ENCODE peak calls at places on chromosomes 1 and 21, in five cellular contexts. One of them, this sample, is unnamed.

GRCh38 chr1:60876952-60877351 is 205.4 kb upstream of the NFIA start:
- DNase-seq in A549: no peak
- DNase-seq in IMR-90: no peak
- DNase-seq in K562: no peak
- DNase-seq in GM12878: no peak
- DNase-seq in this sample: no peak

GRCh38 chr1:31031330-31032143 is 34.0 kb downstream of the PUM1 start:
- DNase-seq in A549: no peak
- DNase-seq in IMR-90: no peak
- DNase-seq in K562: no peak
- DNase-seq in GM12878: no peak
- DNase-seq in this sample: no peak

GRCh38 chr1:51301844-51302162 is 28.6 kb downstream of the TTC39A start:
- DNase-seq in A549: no peak
- DNase-seq in IMR-90: no peak
- DNase-seq in K562: no peak
- DNase-seq in GM12878: no peak
- DNase-seq in this sample: no peak

GRCh38 chr1:235601087-235601486 is 48.5 kb downstream of the GNG4 start:
- DNase-seq in A549: no peak
- DNase-seq in IMR-90: no peak
- DNase-seq in K562: peak; percentile 37
- DNase-seq in GM12878: no peak
- DNase-seq in this sample: peak; percentile 46

GRCh38 chr21:34992736-34993135 is 56.4 kb downstream of the RUNX1 start:
- DNase-seq in A549: no peak
- DNase-seq in IMR-90: peak; percentile 73
- DNase-seq in K562: no peak
- DNase-seq in GM12878: no peak
- DNase-seq in this sample: no peak

GRCh38 chr1:29975036-29975694 is 738.8 kb downstream of the PTPRU start:
- DNase-seq in A549: peak; percentile 12
- DNase-seq in IMR-90: peak; percentile 49
- DNase-seq in K562: peak; percentile 44
- DNase-seq in GM12878: no peak
- DNase-seq in this sample: peak; percentile 52

GRCh38 chr1:31453384-31454079 is 40.5 kb downstream of the SERINC2 start:
- DNase-seq in A549: no peak
- DNase-seq in IMR-90: no peak
- DNase-seq in K562: no peak
- DNase-seq in GM12878: no peak
- DNase-seq in this sample: no peak

GRCh38 chr1:216306830-216307229 is 116.4 kb downstream of the USH2A start:
- DNase-seq in A549: no peak
- DNase-seq in IMR-90: no peak
- DNase-seq in K562: no peak
- DNase-seq in GM12878: no peak
- DNase-seq in this sample: no peak

GRCh38 chr1:235937123-235937522 is 70.4 kb upstream of the LYST start:
- DNase-seq in A549: no peak
- DNase-seq in IMR-90: no peak
- DNase-seq in K562: no peak
- DNase-seq in GM12878: no peak
- DNase-seq in this sample: no peak

GRCh38 chr1:156146749-156147405 is 6.5 kb upstream of the SEMA4A start:
- DNase-seq in A549: no peak
- DNase-seq in IMR-90: no peak
- DNase-seq in K562: no peak
- DNase-seq in GM12878: no peak
- DNase-seq in this sample: no peak

GRCh38 chr1:173255214-173255813 is 48.2 kb upstream of the TNFSF4 start:
- DNase-seq in A549: peak; percentile 41
- DNase-seq in IMR-90: peak; percentile 61
- DNase-seq in K562: peak; percentile 60
- DNase-seq in GM12878: peak; percentile 16
- DNase-seq in this sample: peak; percentile 45

GRCh38 chr21:35179990-35180557 is 131.0 kb upstream of the RUNX1 start:
- DNase-seq in A549: no peak
- DNase-seq in IMR-90: peak; percentile 94
- DNase-seq in K562: no peak
- DNase-seq in GM12878: no peak
- DNase-seq in this sample: no peak

GRCh38 chr1:12615166-12615915 is 2.7 kb downstream of the DHRS3 start:
- DNase-seq in A549: no peak
- DNase-seq in IMR-90: peak; percentile 49
- DNase-seq in K562: no peak
- DNase-seq in GM12878: no peak
- DNase-seq in this sample: no peak

GRCh38 chr1:55381491-55381890 is 166.3 kb upstream of the USP24 start:
- DNase-seq in A549: no peak
- DNase-seq in IMR-90: no peak
- DNase-seq in K562: no peak
- DNase-seq in GM12878: no peak
- DNase-seq in this sample: no peak

GRCh38 chr1:228037401-228038386 is 30.9 kb downstream of the WNT3A start:
- DNase-seq in A549: no peak
- DNase-seq in IMR-90: peak; percentile 19
- DNase-seq in K562: no peak
- DNase-seq in GM12878: no peak
- DNase-seq in this sample: peak; percentile 4

GRCh38 chr1:13751985-13752384 is 52.0 kb downstream of the PRDM2 start:
- DNase-seq in A549: no peak
- DNase-seq in IMR-90: no peak
- DNase-seq in K562: no peak
- DNase-seq in GM12878: no peak
- DNase-seq in this sample: no peak

GRCh38 chr1:192357904-192358303 is 41.1 kb downstream of the RGS21 start:
- DNase-seq in A549: no peak
- DNase-seq in IMR-90: peak; percentile 12
- DNase-seq in K562: no peak
- DNase-seq in GM12878: no peak
- DNase-seq in this sample: no peak

GRCh38 chr1:178344513-178345077 is 152.2 kb downstream of the CLEC20A start:
- DNase-seq in A549: peak; percentile 17
- DNase-seq in IMR-90: peak; percentile 92
- DNase-seq in K562: no peak
- DNase-seq in GM12878: peak; percentile 1
- DNase-seq in this sample: peak; percentile 24

GRCh38 chr1:150579110-150579954 is at the start of gene MCL1:
- DNase-seq in A549: peak; percentile 84
- DNase-seq in IMR-90: peak; percentile 96
- DNase-seq in K562: peak; percentile 87
- DNase-seq in GM12878: peak; percentile 69
- DNase-seq in this sample: peak; percentile 94
- TF ChIP-seq BHLHE40 in A549: no peak
- TF ChIP-seq BHLHE40 in IMR-90: peak; percentile 29
- TF ChIP-seq BHLHE40 in K562: no peak
- TF ChIP-seq BHLHE40 in GM12878: peak; percentile 83
- TF ChIP-seq BHLHE40 in this sample: no peak

DNA sequence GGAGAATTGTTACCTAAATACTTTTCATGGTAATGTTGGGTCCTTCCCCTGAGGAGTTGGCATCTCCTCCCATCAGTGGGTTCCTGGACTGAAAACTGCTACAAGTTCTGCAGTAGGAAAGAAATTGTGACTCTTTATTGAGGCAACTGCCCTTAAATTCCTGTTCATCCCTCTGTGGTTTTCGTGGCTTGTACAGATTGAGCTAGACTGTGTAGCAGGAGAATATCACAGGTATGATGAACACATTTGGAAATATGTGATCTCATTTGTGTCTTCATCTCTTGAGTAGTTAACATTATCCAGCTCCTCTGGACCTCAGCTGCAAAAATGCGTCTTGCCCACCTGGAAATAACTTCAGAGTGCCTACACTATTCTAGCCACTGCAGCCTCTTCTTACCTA is 390.6 kb downstream of the PTPRC start:
- DNase-seq in A549: no peak
- DNase-seq in IMR-90: peak; percentile 77
- DNase-seq in K562: no peak
- DNase-seq in GM12878: no peak
- DNase-seq in this sample: no peak
- TF ChIP-seq BHLHE40 in A549: no peak
- TF ChIP-seq BHLHE40 in IMR-90: no peak
- TF ChIP-seq BHLHE40 in K562: no peak
- TF ChIP-seq BHLHE40 in GM12878: no peak
- TF ChIP-seq BHLHE40 in this sample: no peak

GRCh38 chr1:208235983-208236761 is 8.0 kb downstream of the PLXNA2 start:
- DNase-seq in A549: no peak
- DNase-seq in IMR-90: peak; percentile 71
- DNase-seq in K562: peak; percentile 82
- DNase-seq in GM12878: no peak
- DNase-seq in this sample: no peak

GRCh38 chr1:208238710-208239517 is 5.3 kb downstream of the PLXNA2 start:
- DNase-seq in A549: peak; percentile 58
- DNase-seq in IMR-90: peak; percentile 57
- DNase-seq in K562: peak; percentile 71
- DNase-seq in GM12878: no peak
- DNase-seq in this sample: peak; percentile 60

GRCh38 chr1:208235356-208235982 is 8.7 kb downstream of the PLXNA2 start:
- DNase-seq in A549: no peak
- DNase-seq in IMR-90: no peak
- DNase-seq in K562: peak; percentile 54
- DNase-seq in GM12878: no peak
- DNase-seq in this sample: no peak

GRCh38 chr1:208239518-208240381 is 4.4 kb downstream of the PLXNA2 start:
- DNase-seq in A549: no peak
- DNase-seq in IMR-90: no peak
- DNase-seq in K562: no peak
- DNase-seq in GM12878: no peak
- DNase-seq in this sample: no peak

DNA sequence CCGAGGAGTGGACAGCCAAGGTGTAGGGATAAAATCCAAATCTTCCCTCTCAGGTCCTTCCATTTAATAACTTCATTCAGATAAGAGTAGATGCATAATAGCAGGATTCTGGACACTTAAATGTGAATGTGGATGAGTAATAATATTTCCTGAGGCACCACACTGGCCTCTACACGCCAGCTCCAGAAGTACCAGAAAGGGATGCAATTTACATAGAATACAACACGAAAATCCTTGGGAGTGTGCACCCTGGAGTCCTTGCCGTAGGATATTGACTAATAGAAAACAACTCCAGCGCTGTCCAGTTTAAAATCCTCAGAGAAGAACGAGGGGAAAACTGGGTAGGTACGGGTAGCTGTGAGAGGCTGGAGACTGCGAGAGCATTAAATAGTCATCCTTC is 6.9 kb downstream of the PLXNA2 start:
- DNase-seq in A549: no peak
- DNase-seq in IMR-90: no peak
- DNase-seq in K562: no peak
- DNase-seq in GM12878: no peak
- DNase-seq in this sample: no peak
- TF ChIP-seq BHLHE40 in A549: no peak
- TF ChIP-seq BHLHE40 in IMR-90: no peak
- TF ChIP-seq BHLHE40 in K562: no peak
- TF ChIP-seq BHLHE40 in GM12878: no peak
- TF ChIP-seq BHLHE40 in this sample: no peak

GRCh38 chr1:21782868-21783678 is at the start of gene USP48:
- DNase-seq in A549: peak; percentile 68
- DNase-seq in IMR-90: peak; percentile 97
- DNase-seq in K562: peak; percentile 96
- DNase-seq in GM12878: peak; percentile 87
- DNase-seq in this sample: peak; percentile 91

GRCh38 chr1:21781971-21782867 is 730 bp downstream of the USP48 start:
- DNase-seq in A549: peak; percentile 10
- DNase-seq in IMR-90: peak; percentile 54
- DNase-seq in K562: peak; percentile 25
- DNase-seq in GM12878: peak; percentile 74
- DNase-seq in this sample: peak; percentile 37

GRCh38 chr1:21779613-21780521 is 3.1 kb downstream of the USP48 start:
- DNase-seq in A549: no peak
- DNase-seq in IMR-90: no peak
- DNase-seq in K562: no peak
- DNase-seq in GM12878: peak; percentile 98
- DNase-seq in this sample: no peak

GRCh38 chr1:21786640-21787039 is 3.7 kb upstream of the USP48 start:
- DNase-seq in A549: no peak
- DNase-seq in IMR-90: no peak
- DNase-seq in K562: no peak
- DNase-seq in GM12878: no peak
- DNase-seq in this sample: no peak

GRCh38 chr1:21783679-21784603 is 992 bp upstream of the USP48 start:
- DNase-seq in A549: peak; percentile 66
- DNase-seq in IMR-90: peak; percentile 83
- DNase-seq in K562: peak; percentile 84
- DNase-seq in GM12878: peak; percentile 84
- DNase-seq in this sample: peak; percentile 93
- TF ChIP-seq BHLHE40 in A549: no peak
- TF ChIP-seq BHLHE40 in IMR-90: no peak
- TF ChIP-seq BHLHE40 in K562: peak; percentile 88
- TF ChIP-seq BHLHE40 in GM12878: no peak
- TF ChIP-seq BHLHE40 in this sample: no peak

GRCh38 chr1:5844442-5844841 is 147.8 kb downstream of the NPHP4 start:
- DNase-seq in A549: no peak
- DNase-seq in IMR-90: no peak
- DNase-seq in K562: no peak
- DNase-seq in GM12878: no peak
- DNase-seq in this sample: no peak
- TF ChIP-seq BHLHE40 in A549: no peak
- TF ChIP-seq BHLHE40 in IMR-90: no peak
- TF ChIP-seq BHLHE40 in K562: no peak
- TF ChIP-seq BHLHE40 in GM12878: no peak
- TF ChIP-seq BHLHE40 in this sample: no peak

GRCh38 chr21:16342932-16343331 is 613.1 kb downstream of the USP25 start:
- DNase-seq in A549: no peak
- DNase-seq in IMR-90: no peak
- DNase-seq in K562: no peak
- DNase-seq in GM12878: no peak
- DNase-seq in this sample: no peak
- TF ChIP-seq BHLHE40 in A549: no peak
- TF ChIP-seq BHLHE40 in IMR-90: no peak
- TF ChIP-seq BHLHE40 in K562: no peak
- TF ChIP-seq BHLHE40 in GM12878: no peak
- TF ChIP-seq BHLHE40 in this sample: no peak

DNA sequence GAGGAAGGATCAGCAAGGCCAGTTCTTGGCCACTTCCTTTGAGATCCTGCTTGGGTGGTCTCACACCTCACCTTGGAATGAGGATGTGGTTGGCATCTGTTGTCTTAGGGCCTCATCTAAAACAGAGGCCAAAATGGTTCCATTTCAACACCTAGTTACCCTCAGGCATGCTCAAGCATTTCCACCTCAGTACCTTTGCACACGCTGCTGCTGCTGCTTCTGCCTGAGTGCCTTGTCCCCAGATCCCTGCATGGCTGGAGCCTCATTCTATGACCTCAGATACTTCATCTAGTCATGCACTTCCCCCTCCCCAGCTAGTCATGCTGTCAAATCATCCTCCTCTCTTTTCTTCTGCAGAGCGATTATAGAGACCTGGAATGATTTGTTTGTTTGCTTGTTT is 86.8 kb downstream of the ACTL8 start:
- DNase-seq in A549: no peak
- DNase-seq in IMR-90: no peak
- DNase-seq in K562: no peak
- DNase-seq in GM12878: no peak
- DNase-seq in this sample: no peak
- TF ChIP-seq BHLHE40 in A549: no peak
- TF ChIP-seq BHLHE40 in IMR-90: no peak
- TF ChIP-seq BHLHE40 in K562: no peak
- TF ChIP-seq BHLHE40 in GM12878: no peak
- TF ChIP-seq BHLHE40 in this sample: no peak

This sample was measured in HEK293T.